ENCODE peak calls at places on chromosomes 13 and 19, in eight cellular contexts. One of them, this sample, is unnamed.

GRCh38 chr19:10074153-10074552 is 12.0 kb upstream of the SHFL start:
- DNase-seq in right lobe of liver: no peak
- DNase-seq in adrenal gland: no peak
- DNase-seq in Peyer's patch: peak; percentile 29
- DNase-seq in suprapubic skin: no peak
- DNase-seq in upper lobe of left lung: no peak
- DNase-seq in transverse colon: no peak
- DNase-seq in gastrocnemius medialis: no peak
- DNase-seq in this sample: no peak

GRCh38 chr19:41531438-41532311 is 44.3 kb upstream of the CEACAM21 start:
- DNase-seq in right lobe of liver: peak; percentile 72
- DNase-seq in Peyer's patch: peak; percentile 81
- DNase-seq in adrenal gland: peak; percentile 75
- DNase-seq in upper lobe of left lung: no peak
- DNase-seq in transverse colon: peak; percentile 74
- DNase-seq in gastrocnemius medialis: peak; percentile 69
- DNase-seq in suprapubic skin: peak; percentile 89
- DNase-seq in this sample: peak; percentile 85

GRCh38 chr13:35858665-35859064 is 272.5 kb downstream of the DCLK1 start:
- DNase-seq in Peyer's patch: no peak
- DNase-seq in gastrocnemius medialis: no peak
- DNase-seq in suprapubic skin: no peak
- DNase-seq in upper lobe of left lung: no peak
- DNase-seq in right lobe of liver: no peak
- DNase-seq in adrenal gland: no peak
- DNase-seq in transverse colon: no peak
- DNase-seq in this sample: no peak

GRCh38 chr19:41339936-41340335 is 13.8 kb downstream of the TGFB1 start:
- DNase-seq in right lobe of liver: no peak
- DNase-seq in suprapubic skin: no peak
- DNase-seq in Peyer's patch: no peak
- DNase-seq in adrenal gland: no peak
- DNase-seq in transverse colon: no peak
- DNase-seq in gastrocnemius medialis: no peak
- DNase-seq in upper lobe of left lung: no peak
- DNase-seq in this sample: no peak

GRCh38 chr13:93847162-93847561 is 620.6 kb downstream of the GPC6 start:
- DNase-seq in right lobe of liver: no peak
- DNase-seq in gastrocnemius medialis: no peak
- DNase-seq in adrenal gland: no peak
- DNase-seq in transverse colon: no peak
- DNase-seq in suprapubic skin: no peak
- DNase-seq in upper lobe of left lung: no peak
- DNase-seq in Peyer's patch: no peak
- DNase-seq in this sample: no peak

GRCh38 chr19:44925114-44925891 is 10.9 kb downstream of the APOC1 start:
- DNase-seq in right lobe of liver: peak; percentile 98
- DNase-seq in Peyer's patch: peak; percentile 47
- DNase-seq in transverse colon: peak; percentile 74
- DNase-seq in gastrocnemius medialis: peak; percentile 82
- DNase-seq in adrenal gland: peak; percentile 98
- DNase-seq in suprapubic skin: peak; percentile 90
- DNase-seq in upper lobe of left lung: no peak
- DNase-seq in this sample: peak; percentile 81

GRCh38 chr13:22050951-22051563 is 380.2 kb downstream of the FGF9 start:
- DNase-seq in upper lobe of left lung: no peak
- DNase-seq in adrenal gland: peak; percentile 37
- DNase-seq in gastrocnemius medialis: no peak
- DNase-seq in Peyer's patch: no peak
- DNase-seq in suprapubic skin: no peak
- DNase-seq in right lobe of liver: no peak
- DNase-seq in transverse colon: no peak
- DNase-seq in this sample: no peak

GRCh38 chr13:109204252-109204651 is 574.8 kb downstream of the MYO16 start:
- DNase-seq in right lobe of liver: no peak
- DNase-seq in upper lobe of left lung: no peak
- DNase-seq in transverse colon: no peak
- DNase-seq in gastrocnemius medialis: no peak
- DNase-seq in suprapubic skin: no peak
- DNase-seq in adrenal gland: no peak
- DNase-seq in Peyer's patch: no peak
- DNase-seq in this sample: no peak

GRCh38 chr13:44815507-44816074 is 173.7 kb downstream of the NUFIP1 start:
- DNase-seq in adrenal gland: peak; percentile 89
- DNase-seq in right lobe of liver: no peak
- DNase-seq in Peyer's patch: no peak
- DNase-seq in transverse colon: no peak
- DNase-seq in upper lobe of left lung: no peak
- DNase-seq in gastrocnemius medialis: no peak
- DNase-seq in suprapubic skin: no peak
- DNase-seq in this sample: peak; percentile 22

GRCh38 chr19:11423164-11423803 is 4.2 kb upstream of the RGL3 start:
- DNase-seq in suprapubic skin: no peak
- DNase-seq in upper lobe of left lung: no peak
- DNase-seq in gastrocnemius medialis: no peak
- DNase-seq in transverse colon: no peak
- DNase-seq in Peyer's patch: no peak
- DNase-seq in adrenal gland: no peak
- DNase-seq in right lobe of liver: no peak
- DNase-seq in this sample: no peak
- H3K4me1 ChIP-seq in suprapubic skin: peaks cover 53% of the 10 kb centered on the region
- H3K4me1 ChIP-seq in upper lobe of left lung: peaks cover 31% of the 10 kb centered on the region
- H3K4me1 ChIP-seq in gastrocnemius medialis: peaks cover 21% of the 10 kb centered on the region
- H3K4me1 ChIP-seq in transverse colon: peaks cover 39% of the 10 kb centered on the region
- H3K4me1 ChIP-seq in Peyer's patch: peaks cover 38% of the 10 kb centered on the region
- H3K4me1 ChIP-seq in adrenal gland: peaks cover 10% of the 10 kb centered on the region
- H3K4me1 ChIP-seq in right lobe of liver: no peaks in the 10 kb centered on the region
- H3K4me1 ChIP-seq in this sample: peaks cover 49% of the 10 kb centered on the region

DNA sequence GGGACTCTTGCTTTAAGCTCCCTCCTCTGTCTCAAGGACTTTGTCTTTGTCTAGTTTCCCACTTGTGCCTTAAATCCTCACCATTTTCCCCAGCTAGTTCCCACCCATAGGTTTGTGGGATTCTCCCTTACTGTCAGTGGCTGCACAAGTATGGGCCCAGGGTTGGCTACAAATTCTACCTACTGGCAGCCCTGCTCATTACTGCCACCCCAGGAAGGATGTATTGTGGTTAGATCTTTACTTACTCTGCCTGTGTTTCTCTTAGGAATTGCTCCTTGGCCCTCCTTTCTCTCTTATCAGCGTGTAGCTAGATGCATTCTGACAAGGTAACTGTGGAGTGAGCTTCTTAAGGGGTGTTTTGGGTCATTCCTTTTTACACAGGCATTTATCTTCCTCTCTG is 413.5 kb upstream of the PCDH9 start:
- DNase-seq in gastrocnemius medialis: no peak
- DNase-seq in Peyer's patch: no peak
- DNase-seq in right lobe of liver: no peak
- DNase-seq in adrenal gland: no peak
- DNase-seq in transverse colon: no peak
- DNase-seq in suprapubic skin: no peak
- DNase-seq in upper lobe of left lung: no peak
- DNase-seq in this sample: no peak
- TF ChIP-seq CTCF in gastrocnemius medialis: no peak
- TF ChIP-seq CTCF in Peyer's patch: no peak
- TF ChIP-seq CTCF in right lobe of liver: no peak
- TF ChIP-seq CTCF in adrenal gland: no peak
- TF ChIP-seq CTCF in transverse colon: no peak
- TF ChIP-seq CTCF in suprapubic skin: no peak
- TF ChIP-seq CTCF in upper lobe of left lung: no peak
- TF ChIP-seq CTCF in this sample: no peak

DNA sequence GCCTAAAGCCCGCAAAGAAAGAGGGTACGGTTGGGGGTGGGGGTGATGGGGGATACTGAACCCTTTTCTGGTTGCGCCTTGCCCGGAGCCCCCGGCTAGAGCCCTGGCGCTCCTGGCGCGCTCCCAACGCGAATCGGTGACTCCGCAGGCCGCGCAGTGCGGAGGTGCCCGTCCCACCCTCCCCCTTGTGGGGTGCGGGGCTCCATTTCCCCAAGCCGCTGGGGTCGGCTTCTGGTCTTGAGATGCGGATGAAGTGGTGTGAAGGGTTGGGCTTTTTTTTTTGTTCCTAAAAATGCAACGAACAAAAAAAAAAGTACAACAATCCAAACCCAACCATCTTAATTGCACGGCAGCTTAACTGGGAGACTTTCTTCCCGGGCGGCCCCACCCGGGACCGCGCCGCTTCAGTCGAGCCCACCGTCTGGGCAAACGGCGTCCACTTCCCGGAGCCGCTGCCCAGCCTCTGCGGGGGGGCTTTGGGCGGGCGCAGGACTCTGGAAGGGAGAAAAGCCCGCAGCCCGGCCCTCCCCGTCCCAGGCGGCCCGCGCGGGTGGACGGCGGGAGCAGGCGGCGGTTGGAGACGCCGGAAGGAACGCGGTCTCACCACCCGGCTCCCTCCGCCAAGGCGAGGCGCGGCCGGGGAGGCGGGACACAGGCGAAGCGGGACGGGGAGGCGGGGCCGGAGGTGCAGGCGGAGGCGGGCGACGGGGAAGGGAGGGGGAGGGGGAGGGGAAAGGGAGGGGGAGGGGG is 501 bp upstream of the TRIM13 start:
- DNase-seq in adrenal gland: peak; percentile 95
- DNase-seq in Peyer's patch: peak; percentile 88
- DNase-seq in upper lobe of left lung: peak; percentile 98
- DNase-seq in right lobe of liver: peak; percentile 92
- DNase-seq in suprapubic skin: peak; percentile 95
- DNase-seq in gastrocnemius medialis: peak; percentile 93
- DNase-seq in transverse colon: peak; percentile 95
- DNase-seq in this sample: peak; percentile 79
- TF ChIP-seq POLR2A in adrenal gland: peak; percentile 78
- TF ChIP-seq POLR2A in Peyer's patch: peak; percentile 78
- TF ChIP-seq POLR2A in upper lobe of left lung: peak; percentile 58
- TF ChIP-seq POLR2A in right lobe of liver: peak; percentile 55
- TF ChIP-seq POLR2A in suprapubic skin: peak; percentile 63
- TF ChIP-seq POLR2A in gastrocnemius medialis: no peak
- TF ChIP-seq POLR2A in transverse colon: peak; percentile 92
- TF ChIP-seq POLR2A in this sample: peak; percentile 72

DNA sequence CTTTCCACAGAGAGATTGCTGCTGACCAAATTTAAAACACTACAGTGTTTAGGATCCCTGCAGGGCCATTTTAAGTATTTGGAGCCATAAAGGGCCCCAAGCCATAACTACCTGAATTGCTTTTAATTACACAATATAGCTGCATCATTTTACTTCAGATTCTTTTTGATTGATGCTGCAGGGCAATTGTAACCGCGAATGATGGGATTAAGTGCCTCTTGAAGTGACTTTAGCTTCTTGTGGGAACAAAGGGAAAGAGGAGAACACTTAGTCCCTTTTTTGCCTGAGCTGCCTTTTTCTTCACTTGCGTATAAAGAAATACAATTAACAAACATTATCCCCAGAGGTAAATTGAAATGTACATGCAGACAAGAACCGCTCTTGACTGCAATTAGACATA is 228.5 kb downstream of the ZIC5 start:
- DNase-seq in suprapubic skin: no peak
- DNase-seq in Peyer's patch: no peak
- DNase-seq in adrenal gland: no peak
- DNase-seq in upper lobe of left lung: no peak
- DNase-seq in right lobe of liver: no peak
- DNase-seq in transverse colon: no peak
- DNase-seq in gastrocnemius medialis: no peak
- DNase-seq in this sample: no peak
- H3K4me1 ChIP-seq in suprapubic skin: no peaks in the 10 kb centered on the region
- H3K4me1 ChIP-seq in Peyer's patch: no peaks in the 10 kb centered on the region
- H3K4me1 ChIP-seq in adrenal gland: no peaks in the 10 kb centered on the region
- H3K4me1 ChIP-seq in upper lobe of left lung: no peaks in the 10 kb centered on the region
- H3K4me1 ChIP-seq in right lobe of liver: no peaks in the 10 kb centered on the region
- H3K4me1 ChIP-seq in transverse colon: no peaks in the 10 kb centered on the region
- H3K4me1 ChIP-seq in gastrocnemius medialis: no peaks in the 10 kb centered on the region
- H3K4me1 ChIP-seq in this sample: peaks cover 17% of the 10 kb centered on the region

DNA sequence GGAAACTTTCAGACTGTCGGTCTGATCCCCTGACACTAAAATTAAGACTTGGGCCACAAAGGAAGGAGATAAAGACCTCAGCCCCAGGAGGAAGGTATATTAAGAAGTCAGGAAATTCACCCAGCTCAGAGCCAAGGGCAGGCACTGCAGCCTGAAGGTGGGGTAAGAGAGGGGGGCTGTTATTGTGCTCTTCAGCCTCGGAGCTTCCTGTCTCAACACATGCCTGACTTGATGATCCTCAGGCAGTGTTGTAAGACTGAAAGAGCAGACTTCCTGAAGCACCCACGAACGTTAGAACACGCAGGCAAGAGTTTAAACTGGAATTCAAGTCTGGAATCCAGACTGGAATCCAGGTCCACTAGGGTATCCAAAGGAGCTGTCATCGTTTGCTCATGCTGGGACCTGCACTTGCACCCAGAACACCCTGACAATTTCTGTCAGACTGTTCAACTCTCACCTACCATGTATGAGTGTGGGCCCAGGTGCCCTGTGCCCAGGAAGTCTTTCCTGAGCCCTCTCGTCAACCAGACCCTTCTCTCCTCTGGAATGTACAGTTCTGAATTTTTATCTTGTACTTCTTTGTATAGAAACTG is 10.7 kb upstream of the FLT1 start:
- DNase-seq in adrenal gland: peak; percentile 13
- DNase-seq in right lobe of liver: no peak
- DNase-seq in gastrocnemius medialis: no peak
- DNase-seq in suprapubic skin: no peak
- DNase-seq in Peyer's patch: no peak
- DNase-seq in upper lobe of left lung: no peak
- DNase-seq in transverse colon: no peak
- DNase-seq in this sample: no peak
- TF ChIP-seq CTCF in adrenal gland: no peak
- TF ChIP-seq CTCF in right lobe of liver: no peak
- TF ChIP-seq CTCF in gastrocnemius medialis: no peak
- TF ChIP-seq CTCF in suprapubic skin: no peak
- TF ChIP-seq CTCF in Peyer's patch: no peak
- TF ChIP-seq CTCF in upper lobe of left lung: no peak
- TF ChIP-seq CTCF in transverse colon: no peak
- TF ChIP-seq CTCF in this sample: no peak

GRCh38 chr13:51943721-51944120 is 67.5 kb downstream of the ATP7B start:
- DNase-seq in transverse colon: peak; percentile 28
- DNase-seq in suprapubic skin: peak; percentile 49
- DNase-seq in upper lobe of left lung: no peak
- DNase-seq in adrenal gland: no peak
- DNase-seq in gastrocnemius medialis: no peak
- DNase-seq in right lobe of liver: no peak
- DNase-seq in Peyer's patch: no peak
- DNase-seq in this sample: no peak
- TF ChIP-seq POLR2A in transverse colon: no peak
- TF ChIP-seq POLR2A in suprapubic skin: no peak
- TF ChIP-seq POLR2A in upper lobe of left lung: no peak
- TF ChIP-seq POLR2A in adrenal gland: no peak
- TF ChIP-seq POLR2A in gastrocnemius medialis: no peak
- TF ChIP-seq POLR2A in right lobe of liver: no peak
- TF ChIP-seq POLR2A in Peyer's patch: no peak
- TF ChIP-seq POLR2A in this sample: no peak

This sample was measured in tibial nerve.